ENCODE peak calls at places on chromosome 6, in six cellular contexts. Z, K, A, I, Y and X are unnamed samples.
A peak's percentile ranks its signal among the peaks of the same experiment; 100 is the strongest.

GRCh38 chr6:168192195-168192900 is 113.3 kb upstream of the FRMD1 start:
- DNase-seq in A (no peak), K (peak; percentile 2), I (no peak), Z (no peak), Y (no peak), X (no peak)

GRCh38 chr6:29912840-29913239 is 29.5 kb upstream of the HLA-A start:
- DNase-seq in Z (no peak), A (no peak), K (no peak), Y (no peak), I (no peak), X (no peak)

GRCh38 chr6:74657033-74657432 is 548.8 kb downstream of the COL12A1 start:
- DNase-seq in I (no peak), K (no peak), Y (peak; percentile 57), Z (no peak), A (no peak), X (no peak)

GRCh38 chr6:101663099-101663498 is 269.6 kb downstream of the GRIK2 start:
- DNase-seq in I (no peak), Y (no peak), Z (no peak), K (no peak), A (no peak), X (no peak)

GRCh38 chr6:103578115-103578514 is 1281.6 kb downstream of the HACE1 start:
- DNase-seq in K (no peak), Y (no peak), Z (no peak), A (no peak), I (no peak), X (no peak)

GRCh38 chr6:161828355-161828754 is 554.5 kb upstream of the AGPAT4 start:
- DNase-seq in A (peak; percentile 43), I (no peak), K (no peak), Z (peak; percentile 50), Y (no peak), X (peak; percentile 21)

GRCh38 chr6:137933696-137934095 is 66.6 kb downstream of the TNFAIP3 start:
- DNase-seq in I (no peak), Z (no peak), A (peak; percentile 77), Y (peak; percentile 89), K (peak; percentile 70), X (no peak)

GRCh38 chr6:138253731-138254130 is 35.4 kb upstream of the PBOV1 start:
- DNase-seq in K (peak; percentile 37), I (no peak), Y (no peak), A (no peak), Z (no peak), X (no peak)

GRCh38 chr6:87742106-87742505 is 40.1 kb upstream of the AKIRIN2 start:
- DNase-seq in A (no peak), Y (no peak), Z (no peak), I (no peak), K (no peak), X (no peak)

GRCh38 chr6:46014511-46015118 is 1.0 kb downstream of the CLIC5 start:
- DNase-seq in K (peak; percentile 50), Y (peak; percentile 19), I (peak; percentile 61), A (no peak), Z (no peak), X (no peak)

GRCh38 chr6:89582669-89583325 is 55.8 kb downstream of the LYRM2 start:
- DNase-seq in A (no peak), I (no peak), Z (no peak), K (no peak), Y (peak; percentile 17), X (no peak)

GRCh38 chr6:119313937-119314893 is 35.3 kb downstream of the MAN1A1 start:
- DNase-seq in I (no peak), A (no peak), Z (no peak), K (no peak), Y (no peak), X (no peak)

GRCh38 chr6:113873043-113873667 is 16.0 kb downstream of the MARCKS start:
- DNase-seq in A (no peak), I (no peak), K (peak; percentile 74), Z (no peak), Y (no peak), X (no peak)

GRCh38 chr6:26536571-26537159 is 1.5 kb upstream of the HMGN4 start:
- DNase-seq in K (peak; percentile 47), Y (no peak), Z (peak; percentile 82), A (no peak), I (no peak), X (no peak)

GRCh38 chr6:95576218-95576617 is 1.1 kb upstream of the MANEA start:
- DNase-seq in K (no peak), I (no peak), A (no peak), Z (no peak), Y (no peak), X (no peak)

GRCh38 chr6:96059586-96059985 is 43.8 kb downstream of the FUT9 start:
- DNase-seq in Y (no peak), I (no peak), K (no peak), Z (no peak), A (no peak), X (no peak)

GRCh38 chr6:84707161-84707560 is 57.2 kb downstream of the TBX18 start:
- DNase-seq in Y (peak; percentile 19), K (peak; percentile 37), A (no peak), I (no peak), Z (no peak), X (no peak)

GRCh38 chr6:73309534-73309783 is 44.6 kb downstream of the DPPA5 start:
- DNase-seq in I (no peak), K (peak; percentile 50), Z (no peak), A (no peak), Y (no peak), X (no peak)

GRCh38 chr6:153780011-153780410 is 259.0 kb upstream of the OPRM1 start:
- DNase-seq in K (no peak), A (no peak), Z (no peak), I (no peak), Y (no peak), X (no peak)

GRCh38 chr6:14549871-14550270 is 432.3 kb downstream of the CD83 start:
- DNase-seq in Y (no peak), I (no peak), A (no peak), Z (no peak), K (no peak), X (no peak)

GRCh38 chr6:1378224-1379025 is 11.0 kb upstream of the FOXF2 start:
- DNase-seq in K (no peak), A (no peak), I (peak; percentile 73), Z (no peak), Y (peak; percentile 60), X (peak; percentile 86)

GRCh38 chr6:159126590-159126989 is 42.6 kb upstream of the FNDC1 start:
- DNase-seq in Y (no peak), I (no peak), Z (no peak), K (peak; percentile 84), A (no peak), X (no peak)